ENCODE peak calls at places on chromosomes 7 and 10, in ten cellular contexts. One of them, this sample, is unnamed.
A peak's percentile ranks its signal among the peaks of the same experiment; 100 is the strongest.

GRCh38 chr7:87543623-87544022 is 57.1 kb downstream of the ABCB1 start:
- DNase-seq in substantia nigra: no peak
- DNase-seq in WTC11: no peak
- DNase-seq in nephron progenitor cell: no peak
- DNase-seq in Peyer's patch: no peak
- DNase-seq in caudate nucleus: no peak
- DNase-seq in cerebellum: no peak
- DNase-seq in activated B cell treated with CpG ODN at 0.5 μM for 24 hours: no peak
- DNase-seq in T-helper 9 cell: no peak
- DNase-seq in CD4-positive, CD25-positive, alpha-beta regulatory T cell: no peak
- DNase-seq in this sample: no peak

GRCh38 chr7:44066494-44067063 is 1.2 kb upstream of the PGAM2 start:
- DNase-seq in cerebellum: no peak
- DNase-seq in activated B cell treated with CpG ODN at 0.5 μM for 24 hours: no peak
- DNase-seq in Peyer's patch: no peak
- DNase-seq in nephron progenitor cell: no peak
- DNase-seq in caudate nucleus: no peak
- DNase-seq in CD4-positive, CD25-positive, alpha-beta regulatory T cell: no peak
- DNase-seq in substantia nigra: no peak
- DNase-seq in T-helper 9 cell: no peak
- DNase-seq in WTC11: no peak
- DNase-seq in this sample: no peak

GRCh38 chr7:1059200-1060091 is 15.1 kb downstream of the GPR146 start:
- DNase-seq in caudate nucleus: no peak
- DNase-seq in Peyer's patch: peak; percentile 49
- DNase-seq in CD4-positive, CD25-positive, alpha-beta regulatory T cell: no peak
- DNase-seq in substantia nigra: no peak
- DNase-seq in cerebellum: no peak
- DNase-seq in T-helper 9 cell: no peak
- DNase-seq in WTC11: peak; percentile 95
- DNase-seq in activated B cell treated with CpG ODN at 0.5 μM for 24 hours: no peak
- DNase-seq in nephron progenitor cell: peak; percentile 70
- DNase-seq in this sample: no peak

GRCh38 chr7:35250941-35251340 is 3.0 kb downstream of the TBX20 start:
- DNase-seq in caudate nucleus: no peak
- DNase-seq in Peyer's patch: no peak
- DNase-seq in cerebellum: no peak
- DNase-seq in CD4-positive, CD25-positive, alpha-beta regulatory T cell: no peak
- DNase-seq in T-helper 9 cell: no peak
- DNase-seq in nephron progenitor cell: no peak
- DNase-seq in activated B cell treated with CpG ODN at 0.5 μM for 24 hours: no peak
- DNase-seq in substantia nigra: no peak
- DNase-seq in WTC11: no peak
- DNase-seq in this sample: no peak

GRCh38 chr10:117723343-117723742 is 180.8 kb downstream of the EMX2 start:
- DNase-seq in CD4-positive, CD25-positive, alpha-beta regulatory T cell: no peak
- DNase-seq in cerebellum: no peak
- DNase-seq in Peyer's patch: no peak
- DNase-seq in T-helper 9 cell: no peak
- DNase-seq in activated B cell treated with CpG ODN at 0.5 μM for 24 hours: no peak
- DNase-seq in WTC11: no peak
- DNase-seq in nephron progenitor cell: no peak
- DNase-seq in caudate nucleus: no peak
- DNase-seq in substantia nigra: no peak
- DNase-seq in this sample: no peak

GRCh38 chr10:77919713-77920108 is 6.8 kb downstream of the DLG5 start:
- DNase-seq in substantia nigra: no peak
- DNase-seq in WTC11: no peak
- DNase-seq in Peyer's patch: no peak
- DNase-seq in caudate nucleus: no peak
- DNase-seq in nephron progenitor cell: no peak
- DNase-seq in activated B cell treated with CpG ODN at 0.5 μM for 24 hours: no peak
- DNase-seq in T-helper 9 cell: no peak
- DNase-seq in cerebellum: no peak
- DNase-seq in CD4-positive, CD25-positive, alpha-beta regulatory T cell: no peak
- DNase-seq in this sample: no peak

GRCh38 chr10:24383681-24384106 is 174.8 kb downstream of the KIAA1217 start:
- DNase-seq in nephron progenitor cell: peak; percentile 35
- DNase-seq in Peyer's patch: peak; percentile 26
- DNase-seq in caudate nucleus: peak; percentile 4
- DNase-seq in substantia nigra: peak; percentile 20
- DNase-seq in cerebellum: peak; percentile 10
- DNase-seq in T-helper 9 cell: no peak
- DNase-seq in WTC11: peak; percentile 83
- DNase-seq in CD4-positive, CD25-positive, alpha-beta regulatory T cell: no peak
- DNase-seq in activated B cell treated with CpG ODN at 0.5 μM for 24 hours: no peak
- DNase-seq in this sample: no peak

GRCh38 chr10:61286695-61287094 is 166.5 kb downstream of the TMEM26 start:
- DNase-seq in cerebellum: no peak
- DNase-seq in nephron progenitor cell: no peak
- DNase-seq in activated B cell treated with CpG ODN at 0.5 μM for 24 hours: no peak
- DNase-seq in WTC11: no peak
- DNase-seq in CD4-positive, CD25-positive, alpha-beta regulatory T cell: peak; percentile 69
- DNase-seq in caudate nucleus: no peak
- DNase-seq in T-helper 9 cell: no peak
- DNase-seq in Peyer's patch: no peak
- DNase-seq in substantia nigra: no peak
- DNase-seq in this sample: no peak

GRCh38 chr10:14063531-14064317 is 267.0 kb downstream of the FRMD4A start:
- DNase-seq in Peyer's patch: no peak
- DNase-seq in T-helper 9 cell: no peak
- DNase-seq in caudate nucleus: no peak
- DNase-seq in nephron progenitor cell: no peak
- DNase-seq in activated B cell treated with CpG ODN at 0.5 μM for 24 hours: no peak
- DNase-seq in WTC11: no peak
- DNase-seq in substantia nigra: no peak
- DNase-seq in cerebellum: no peak
- DNase-seq in CD4-positive, CD25-positive, alpha-beta regulatory T cell: no peak
- DNase-seq in this sample: no peak

GRCh38 chr10:76278811-76279460 is 847.5 kb downstream of the LRMDA start:
- DNase-seq in Peyer's patch: no peak
- DNase-seq in substantia nigra: no peak
- DNase-seq in activated B cell treated with CpG ODN at 0.5 μM for 24 hours: no peak
- DNase-seq in cerebellum: no peak
- DNase-seq in CD4-positive, CD25-positive, alpha-beta regulatory T cell: no peak
- DNase-seq in caudate nucleus: no peak
- DNase-seq in T-helper 9 cell: no peak
- DNase-seq in WTC11: no peak
- DNase-seq in nephron progenitor cell: no peak
- DNase-seq in this sample: no peak

GRCh38 chr7:50088463-50089129 is 4.5 kb downstream of the ZPBP start:
- DNase-seq in T-helper 9 cell: no peak
- DNase-seq in Peyer's patch: no peak
- DNase-seq in nephron progenitor cell: no peak
- DNase-seq in substantia nigra: no peak
- DNase-seq in WTC11: no peak
- DNase-seq in CD4-positive, CD25-positive, alpha-beta regulatory T cell: no peak
- DNase-seq in activated B cell treated with CpG ODN at 0.5 μM for 24 hours: no peak
- DNase-seq in cerebellum: no peak
- DNase-seq in caudate nucleus: no peak
- DNase-seq in this sample: no peak

GRCh38 chr7:39712746-39713145 is 89.4 kb downstream of the RALA start:
- DNase-seq in substantia nigra: no peak
- DNase-seq in CD4-positive, CD25-positive, alpha-beta regulatory T cell: no peak
- DNase-seq in WTC11: no peak
- DNase-seq in T-helper 9 cell: no peak
- DNase-seq in Peyer's patch: no peak
- DNase-seq in activated B cell treated with CpG ODN at 0.5 μM for 24 hours: no peak
- DNase-seq in nephron progenitor cell: no peak
- DNase-seq in caudate nucleus: no peak
- DNase-seq in cerebellum: no peak
- DNase-seq in this sample: no peak

GRCh38 chr10:49403363-49403762 is 7.5 kb upstream of the DRGX start:
- DNase-seq in caudate nucleus: no peak
- DNase-seq in activated B cell treated with CpG ODN at 0.5 μM for 24 hours: no peak
- DNase-seq in T-helper 9 cell: no peak
- DNase-seq in Peyer's patch: no peak
- DNase-seq in WTC11: no peak
- DNase-seq in cerebellum: no peak
- DNase-seq in substantia nigra: no peak
- DNase-seq in nephron progenitor cell: no peak
- DNase-seq in CD4-positive, CD25-positive, alpha-beta regulatory T cell: no peak
- DNase-seq in this sample: no peak

GRCh38 chr10:59585046-59585700 is 124.5 kb downstream of the SLC16A9 start:
- DNase-seq in Peyer's patch: no peak
- DNase-seq in nephron progenitor cell: no peak
- DNase-seq in activated B cell treated with CpG ODN at 0.5 μM for 24 hours: no peak
- DNase-seq in substantia nigra: no peak
- DNase-seq in CD4-positive, CD25-positive, alpha-beta regulatory T cell: no peak
- DNase-seq in cerebellum: no peak
- DNase-seq in caudate nucleus: no peak
- DNase-seq in T-helper 9 cell: no peak
- DNase-seq in WTC11: no peak
- DNase-seq in this sample: no peak

GRCh38 chr7:46146454-46147255 is 225.6 kb upstream of the IGFBP3 start:
- DNase-seq in T-helper 9 cell: no peak
- DNase-seq in nephron progenitor cell: no peak
- DNase-seq in activated B cell treated with CpG ODN at 0.5 μM for 24 hours: no peak
- DNase-seq in Peyer's patch: no peak
- DNase-seq in CD4-positive, CD25-positive, alpha-beta regulatory T cell: no peak
- DNase-seq in cerebellum: no peak
- DNase-seq in WTC11: no peak
- DNase-seq in substantia nigra: no peak
- DNase-seq in caudate nucleus: no peak
- DNase-seq in this sample: no peak

GRCh38 chr10:132429281-132430230 is 32.6 kb downstream of the PWWP2B start:
- DNase-seq in CD4-positive, CD25-positive, alpha-beta regulatory T cell: no peak
- DNase-seq in cerebellum: no peak
- DNase-seq in T-helper 9 cell: no peak
- DNase-seq in substantia nigra: no peak
- DNase-seq in nephron progenitor cell: no peak
- DNase-seq in activated B cell treated with CpG ODN at 0.5 μM for 24 hours: no peak
- DNase-seq in WTC11: no peak
- DNase-seq in Peyer's patch: no peak
- DNase-seq in caudate nucleus: peak; percentile 78
- DNase-seq in this sample: no peak

GRCh38 chr7:101216001-101216859 is 1.2 kb downstream of the PLOD3 start:
- DNase-seq in Peyer's patch: no peak
- DNase-seq in activated B cell treated with CpG ODN at 0.5 μM for 24 hours: no peak
- DNase-seq in WTC11: no peak
- DNase-seq in substantia nigra: no peak
- DNase-seq in caudate nucleus: no peak
- DNase-seq in CD4-positive, CD25-positive, alpha-beta regulatory T cell: no peak
- DNase-seq in T-helper 9 cell: no peak
- DNase-seq in nephron progenitor cell: no peak
- DNase-seq in cerebellum: no peak
- DNase-seq in this sample: no peak

GRCh38 chr7:127239814-127240213 is 12.9 kb downstream of the GRM8 start:
- DNase-seq in Peyer's patch: no peak
- DNase-seq in nephron progenitor cell: no peak
- DNase-seq in WTC11: peak; percentile 50
- DNase-seq in T-helper 9 cell: no peak
- DNase-seq in activated B cell treated with CpG ODN at 0.5 μM for 24 hours: no peak
- DNase-seq in CD4-positive, CD25-positive, alpha-beta regulatory T cell: no peak
- DNase-seq in caudate nucleus: no peak
- DNase-seq in substantia nigra: no peak
- DNase-seq in cerebellum: no peak
- DNase-seq in this sample: no peak

GRCh38 chr10:108616559-108617285 is 1306.6 kb downstream of the XPNPEP1 start:
- DNase-seq in caudate nucleus: no peak
- DNase-seq in CD4-positive, CD25-positive, alpha-beta regulatory T cell: no peak
- DNase-seq in cerebellum: no peak
- DNase-seq in Peyer's patch: no peak
- DNase-seq in activated B cell treated with CpG ODN at 0.5 μM for 24 hours: no peak
- DNase-seq in nephron progenitor cell: no peak
- DNase-seq in substantia nigra: no peak
- DNase-seq in T-helper 9 cell: no peak
- DNase-seq in WTC11: no peak
- DNase-seq in this sample: no peak

GRCh38 chr7:11858668-11859302 is 26.8 kb upstream of the THSD7A start:
- DNase-seq in substantia nigra: no peak
- DNase-seq in Peyer's patch: no peak
- DNase-seq in CD4-positive, CD25-positive, alpha-beta regulatory T cell: no peak
- DNase-seq in nephron progenitor cell: no peak
- DNase-seq in caudate nucleus: no peak
- DNase-seq in T-helper 9 cell: no peak
- DNase-seq in cerebellum: no peak
- DNase-seq in WTC11: no peak
- DNase-seq in activated B cell treated with CpG ODN at 0.5 μM for 24 hours: no peak
- DNase-seq in this sample: no peak

GRCh38 chr7:84412161-84412969 is 217.8 kb upstream of the SEMA3A start:
- DNase-seq in CD4-positive, CD25-positive, alpha-beta regulatory T cell: no peak
- DNase-seq in cerebellum: no peak
- DNase-seq in nephron progenitor cell: no peak
- DNase-seq in substantia nigra: no peak
- DNase-seq in T-helper 9 cell: no peak
- DNase-seq in caudate nucleus: no peak
- DNase-seq in activated B cell treated with CpG ODN at 0.5 μM for 24 hours: no peak
- DNase-seq in WTC11: no peak
- DNase-seq in Peyer's patch: no peak
- DNase-seq in this sample: no peak

GRCh38 chr10:78911533-78912340 is 157.0 kb upstream of the ZMIZ1 start:
- DNase-seq in substantia nigra: no peak
- DNase-seq in Peyer's patch: no peak
- DNase-seq in WTC11: no peak
- DNase-seq in CD4-positive, CD25-positive, alpha-beta regulatory T cell: no peak
- DNase-seq in cerebellum: no peak
- DNase-seq in activated B cell treated with CpG ODN at 0.5 μM for 24 hours: no peak
- DNase-seq in caudate nucleus: no peak
- DNase-seq in T-helper 9 cell: no peak
- DNase-seq in nephron progenitor cell: no peak
- DNase-seq in this sample: no peak

GRCh38 chr7:145868935-145869334 is 247.7 kb upstream of the CNTNAP2 start:
- DNase-seq in cerebellum: no peak
- DNase-seq in WTC11: no peak
- DNase-seq in activated B cell treated with CpG ODN at 0.5 μM for 24 hours: no peak
- DNase-seq in T-helper 9 cell: no peak
- DNase-seq in substantia nigra: no peak
- DNase-seq in CD4-positive, CD25-positive, alpha-beta regulatory T cell: no peak
- DNase-seq in nephron progenitor cell: no peak
- DNase-seq in caudate nucleus: no peak
- DNase-seq in Peyer's patch: no peak
- DNase-seq in this sample: no peak

GRCh38 chr7:157409753-157410727 is 73.2 kb downstream of the DNAJB6 start:
- DNase-seq in Peyer's patch: no peak
- DNase-seq in CD4-positive, CD25-positive, alpha-beta regulatory T cell: no peak
- DNase-seq in WTC11: no peak
- DNase-seq in nephron progenitor cell: no peak
- DNase-seq in substantia nigra: no peak
- DNase-seq in activated B cell treated with CpG ODN at 0.5 μM for 24 hours: no peak
- DNase-seq in caudate nucleus: no peak
- DNase-seq in cerebellum: no peak
- DNase-seq in T-helper 9 cell: no peak
- DNase-seq in this sample: no peak

GRCh38 chr10:69635428-69636272 is 5.6 kb downstream of the FAM241B start:
- DNase-seq in WTC11: no peak
- DNase-seq in substantia nigra: no peak
- DNase-seq in Peyer's patch: no peak
- DNase-seq in CD4-positive, CD25-positive, alpha-beta regulatory T cell: no peak
- DNase-seq in cerebellum: no peak
- DNase-seq in activated B cell treated with CpG ODN at 0.5 μM for 24 hours: no peak
- DNase-seq in T-helper 9 cell: no peak
- DNase-seq in caudate nucleus: no peak
- DNase-seq in nephron progenitor cell: no peak
- DNase-seq in this sample: no peak